ENCODE peak calls at places on chromosomes 12 and 14, in six cellular contexts. K is H1, F is mesenchymal stem cell, J is IMR-90, Y is neuronal stem cell, E is trophoblast cell. V is an unnamed sample.

GRCh38 chr12:11697670-11698387 is 48.4 kb downstream of the ETV6 start:
- DNase-seq in K (no peak), E (no peak), F (no peak), Y (no peak), J (peak; percentile 58), V (no peak)

GRCh38 chr14:50985124-50985815 is 41.0 kb upstream of the PYGL start:
- DNase-seq in J (no peak), F (peak; percentile 20), E (no peak), Y (no peak), K (no peak), V (no peak)

GRCh38 chr12:121167232-121167820 is 34.6 kb downstream of the P2RX7 start:
- DNase-seq in Y (no peak), J (no peak), K (no peak), E (peak; percentile 97), F (peak; percentile 44), V (no peak)

GRCh38 chr14:52078093-52078492 is 9.2 kb upstream of the NID2 start:
- DNase-seq in F (peak; percentile 50), K (no peak), Y (no peak), E (peak; percentile 45), J (peak; percentile 82), V (no peak)

GRCh38 chr12:120647375-120647755 is 6.9 kb downstream of the CABP1 start:
- DNase-seq in E (no peak), Y (no peak), F (no peak), J (no peak), K (no peak), V (no peak)

GRCh38 chr12:95214466-95214865 is 2.8 kb downstream of the FGD6 start:
- DNase-seq in E (no peak), F (no peak), J (no peak), K (no peak), Y (no peak), V (no peak)

GRCh38 chr14:65949711-65950516 is 536.3 kb upstream of the CCDC196 start:
- DNase-seq in F (no peak), E (no peak), J (peak; percentile 12), K (no peak), Y (no peak), V (no peak)

GRCh38 chr14:56731187-56731586 is 79.1 kb downstream of the OTX2 start:
- DNase-seq in K (no peak), E (no peak), Y (no peak), F (no peak), J (no peak), V (no peak)

GRCh38 chr14:60331201-60332045 is 82.4 kb downstream of the PPM1A start:
- DNase-seq in J (peak; percentile 37), F (peak; percentile 57), K (peak; percentile 68), E (peak; percentile 89), Y (peak; percentile 88), V (peak; percentile 86)

GRCh38 chr12:57864382-57864781 is 17.9 kb upstream of the CTDSP2 start:
- DNase-seq in J (no peak), E (no peak), Y (no peak), F (no peak), K (no peak), V (peak; percentile 72)

GRCh38 chr12:27048822-27049752 is 26.7 kb downstream of the MED21 start:
- DNase-seq in F (peak; percentile 68), J (peak; percentile 91), Y (no peak), E (peak; percentile 61), K (no peak), V (no peak)

GRCh38 chr14:20848316-20848954 is 42.8 kb upstream of the RNASE3 start:
- DNase-seq in J (peak; percentile 19), F (no peak), K (no peak), Y (no peak), E (peak; percentile 53), V (no peak)

GRCh38 chr14:69107407-69108003 is 45.4 kb downstream of the DCAF5 start:
- DNase-seq in K (no peak), E (peak; percentile 83), F (peak; percentile 73), J (peak; percentile 71), Y (no peak), V (peak; percentile 51)

GRCh38 chr12:66087365-66087943 is 43.1 kb downstream of the LLPH start:
- DNase-seq in E (peak; percentile 85), K (peak; percentile 23), J (peak; percentile 88), F (peak; percentile 76), Y (peak; percentile 46), V (peak; percentile 60)

GRCh38 chr14:67623114-67623513 is 3.4 kb downstream of the ARG2 start:
- DNase-seq in Y (no peak), J (no peak), E (peak; percentile 44), F (no peak), K (no peak), V (no peak)

GRCh38 chr14:38339704-38340103 is 83.8 kb upstream of the CLEC14A start:
- DNase-seq in E (no peak), F (peak; percentile 14), Y (no peak), J (peak; percentile 71), K (no peak), V (no peak)

GRCh38 chr14:22928237-22929103 is 706 bp downstream of the PRMT5 start:
- DNase-seq in K (no peak), J (no peak), Y (no peak), E (no peak), F (no peak), V (no peak)

GRCh38 chr14:101934751-101935150 is 29.6 kb upstream of the DYNC1H1 start:
- DNase-seq in F (no peak), J (no peak), E (no peak), K (no peak), Y (no peak), V (no peak)

GRCh38 chr12:84789184-84789583 is 123.4 kb downstream of the SLC6A15 start:
- DNase-seq in Y (no peak), F (no peak), K (no peak), J (no peak), E (no peak), V (no peak)

GRCh38 chr14:54374117-54374884 is 22.5 kb upstream of the CDKN3 start:
- DNase-seq in Y (no peak), F (no peak), J (peak; percentile 53), E (no peak), K (no peak), V (no peak)

GRCh38 chr14:102863381-102863780 is 59.1 kb upstream of the AMN start:
- DNase-seq in Y (no peak), F (no peak), E (peak; percentile 29), J (no peak), K (no peak), V (no peak)

DNA sequence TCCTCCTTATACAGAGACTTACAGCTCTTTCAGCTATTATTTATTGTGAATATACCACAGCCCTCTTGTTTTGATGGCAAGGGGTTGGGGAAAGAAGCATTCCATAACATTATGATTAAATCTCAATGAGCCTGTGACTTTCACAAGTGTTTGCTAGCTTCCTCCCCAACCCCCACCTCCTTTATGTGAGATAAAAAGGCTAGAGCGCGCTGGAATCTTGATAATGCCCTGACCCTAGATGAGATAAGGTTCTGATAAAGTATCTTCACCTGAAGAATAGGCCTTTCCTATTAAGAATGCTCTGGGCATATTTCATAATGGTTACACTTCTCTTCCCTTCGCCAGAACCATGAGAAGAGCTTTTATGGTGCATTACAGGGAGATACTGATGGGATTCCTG is 236.8 kb downstream of the CCDC91 start:
- DNase-seq in K (no peak), J (no peak), E (peak; percentile 79), Y (no peak), F (no peak), V (no peak)
- H4K8ac ChIP-seq in K (no peak overlapping the region), J (no peak overlapping the region), E (no peak overlapping the region), Y (no peak overlapping the region), F (no peak overlapping the region), V (no peak overlapping the region)

GRCh38 chr12:125451408-125451807 is 386.2 kb downstream of the AACS start:
- DNase-seq in F (no peak), Y (no peak), E (no peak), K (no peak), J (no peak), V (no peak)

GRCh38 chr12:125454786-125455450 is 389.7 kb downstream of the AACS start:
- DNase-seq in E (no peak), J (no peak), F (no peak), K (no peak), Y (peak; percentile 15), V (no peak)

GRCh38 chr12:125455556-125455955 is 390.3 kb downstream of the AACS start:
- DNase-seq in Y (no peak), F (no peak), E (no peak), J (no peak), K (no peak), V (no peak)

DNA sequence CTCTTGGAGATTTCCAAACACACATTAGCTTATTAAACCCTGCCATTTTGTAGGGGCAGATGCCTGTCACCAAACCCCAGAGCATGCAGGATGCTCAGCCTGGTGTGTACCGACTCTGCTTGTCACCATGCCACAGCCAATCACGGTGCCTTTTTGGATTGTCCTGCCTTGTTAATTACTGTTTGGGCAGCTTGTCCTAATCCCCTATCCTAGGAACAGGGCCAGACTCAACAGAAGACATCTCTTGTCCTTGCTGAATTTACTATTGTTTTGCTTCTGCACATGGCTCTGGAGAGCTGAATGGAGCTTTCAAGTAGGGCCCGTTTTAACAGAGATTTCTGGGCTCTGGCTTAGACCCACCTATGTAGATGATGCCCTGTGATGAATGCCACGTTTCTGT is 388.5 kb downstream of the AACS start:
- DNase-seq in J (no peak), F (no peak), Y (peak; percentile 15), E (no peak), K (no peak), V (no peak)
- H3K14ac ChIP-seq in J (no peak overlapping the region), F (no peak overlapping the region), Y (no peak overlapping the region), E (no peak overlapping the region), K (no peak overlapping the region), V (no peak overlapping the region)

DNA sequence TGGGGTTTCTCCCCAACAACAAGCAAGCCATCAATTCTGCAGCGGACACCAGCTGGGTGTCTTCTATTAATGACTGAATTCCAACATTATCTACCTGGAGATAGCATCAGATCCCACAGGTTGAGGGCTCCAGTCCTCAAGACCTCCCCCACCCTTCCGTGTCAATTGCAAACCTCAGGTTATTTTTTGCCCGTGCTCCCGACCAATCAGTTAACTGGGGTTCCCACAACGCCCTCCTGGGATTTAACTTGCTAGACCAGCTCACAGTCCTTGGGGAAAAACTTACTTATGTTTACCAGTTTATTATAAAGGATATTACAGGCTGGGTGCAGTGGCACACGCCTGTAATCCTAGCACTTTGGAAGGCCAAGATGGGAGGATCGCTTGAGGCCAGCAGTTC is 9.7 kb downstream of the DICER1 start:
- DNase-seq in K (no peak), J (no peak), F (no peak), E (no peak), Y (no peak), V (no peak)
- H4K8ac ChIP-seq in K (no peak overlapping the region), J (no peak overlapping the region), F (no peak overlapping the region), E (no peak overlapping the region), Y (no peak overlapping the region), V (no peak overlapping the region)

DNA sequence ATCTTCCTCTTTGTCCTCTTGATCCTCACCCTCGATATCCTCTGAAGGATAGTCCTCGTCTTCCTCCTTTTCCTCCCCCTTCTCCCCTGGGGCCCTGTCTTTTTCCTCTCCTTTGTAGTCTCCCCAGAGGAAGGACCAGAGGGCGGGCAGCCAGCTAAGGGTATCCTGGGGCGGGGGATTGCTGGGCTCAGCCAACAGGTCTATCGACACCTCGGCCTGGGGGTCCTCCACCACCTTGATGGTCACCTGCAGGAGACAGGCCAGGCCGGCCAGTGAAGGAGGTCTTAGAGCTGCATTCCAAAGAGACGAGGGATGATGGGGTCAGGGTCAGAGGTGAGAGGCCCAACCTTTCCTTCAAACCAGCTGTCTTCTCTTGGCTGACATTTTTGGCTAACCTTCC is 16.2 kb downstream of the ISM2 start:
- DNase-seq in F (no peak), K (no peak), E (no peak), Y (no peak), J (no peak), V (no peak)
- H3K14ac ChIP-seq in F (no peak overlapping the region), K (no peak overlapping the region), E (no peak overlapping the region), Y (no peak overlapping the region), J (no peak overlapping the region), V (no peak overlapping the region)